ENCODE peak calls at places on chromosome 22, in eight cellular contexts. I, D, O, M, R, T, J and F are unnamed samples.

GRCh38 chr22:23117275-23117674 is 24.5 kb downstream of the RSPH14 start:
- DNase-seq in I (no peak), D (no peak), O (no peak), M (no peak), R (no peak), T (no peak), J (no peak), F (no peak)

GRCh38 chr22:26702906-26703830 is 45.8 kb downstream of the MIAT start:
- DNase-seq in I (peak; percentile 73), D (no peak), O (no peak), M (no peak), R (no peak), T (no peak), J (no peak), F (peak; percentile 49)

GRCh38 chr22:29071261-29072045 is 1.4 kb upstream of the KREMEN1 start:
- DNase-seq in I (no peak), D (peak; percentile 82), O (no peak), M (peak; percentile 36), R (peak; percentile 35), T (no peak), J (no peak), F (no peak)

GRCh38 chr22:39689421-39689820 is 118.9 kb downstream of the CACNA1I start:
- DNase-seq in I (no peak), D (no peak), O (no peak), M (no peak), R (no peak), T (no peak), J (no peak), F (no peak)

GRCh38 chr22:25744694-25745093 is 2.7 kb downstream of the MYO18B start:
- DNase-seq in I (no peak), D (no peak), O (no peak), M (no peak), R (no peak), T (no peak), J (no peak), F (no peak)

GRCh38 chr22:48576333-48577013 is 1251.2 kb downstream of the BRD1 start:
- DNase-seq in I (no peak), D (no peak), O (no peak), M (no peak), R (no peak), T (no peak), J (no peak), F (peak; percentile 25)

GRCh38 chr22:22578702-22579424 is 19.8 kb upstream of the PRAME start:
- DNase-seq in I (peak; percentile 82), D (no peak), O (no peak), M (peak; percentile 67), R (peak; percentile 44), T (peak; percentile 54), J (peak; percentile 70), F (peak; percentile 41)

GRCh38 chr22:17706451-17706900 is 67.8 kb downstream of the BID start:
- DNase-seq in I (peak; percentile 96), D (no peak), O (peak; percentile 82), M (peak; percentile 90), R (peak; percentile 24), T (peak; percentile 94), J (peak; percentile 95), F (peak; percentile 91)

DNA sequence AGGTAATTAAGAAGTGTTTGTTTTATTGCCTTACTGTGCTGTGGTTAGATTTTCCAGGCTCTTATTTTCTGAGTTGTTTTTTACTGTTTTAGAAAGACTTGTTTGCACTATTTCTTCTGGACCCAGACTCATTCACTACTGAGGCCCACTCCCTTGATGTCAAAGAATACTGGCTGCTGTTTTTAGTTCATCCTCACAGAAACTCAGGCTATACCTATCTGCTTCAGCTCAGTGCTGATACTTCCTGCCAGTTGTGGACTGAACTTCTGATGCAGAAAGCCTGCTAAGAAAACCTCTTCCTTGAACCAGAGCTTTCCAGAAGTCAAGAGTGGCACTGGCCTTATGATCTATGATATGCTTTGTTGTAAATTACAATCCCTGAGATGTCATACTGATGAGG is 15.9 kb upstream of the PIK3IP1 start:
- DNase-seq in I (no peak), D (no peak), O (no peak), M (no peak), R (no peak), T (no peak), J (no peak), F (no peak)
- H3K4me3 ChIP-seq in I (no peak overlapping the region), D (no peak overlapping the region), O (no peak overlapping the region), M (no peak overlapping the region), R (no peak overlapping the region), T (no peak overlapping the region), J (no peak overlapping the region), F (no peak overlapping the region)

GRCh38 chr22:37816543-37817180 is 6.5 kb upstream of the GALR3 start:
- DNase-seq in I (no peak), D (no peak), O (no peak), M (no peak), R (no peak), T (no peak), J (no peak), F (no peak)

GRCh38 chr22:37815593-37815992 is 7.6 kb upstream of the GALR3 start:
- DNase-seq in I (no peak), D (no peak), O (no peak), M (no peak), R (no peak), T (no peak), J (no peak), F (no peak)

GRCh38 chr22:37818397-37819099 is 4.6 kb upstream of the GALR3 start:
- DNase-seq in I (peak; percentile 51), D (peak; percentile 89), O (no peak), M (peak; percentile 65), R (peak; percentile 61), T (peak; percentile 52), J (peak; percentile 33), F (no peak)

GRCh38 chr22:37819100-37819433 is 4.1 kb upstream of the GALR3 start:
- DNase-seq in I (no peak), D (no peak), O (no peak), M (no peak), R (no peak), T (no peak), J (no peak), F (no peak)

GRCh38 chr22:37817705-37818311 is 5.4 kb upstream of the GALR3 start:
- DNase-seq in I (peak; percentile 74), D (peak; percentile 95), O (no peak), M (peak; percentile 88), R (peak; percentile 86), T (peak; percentile 82), J (peak; percentile 72), F (peak; percentile 69)
- H3K4me3 ChIP-seq in I (peak overlapping the region; percentile 22), D (no peak overlapping the region), O (peak overlapping the region; percentile 4), M (peak overlapping the region; percentile 10), R (peak overlapping the region; percentile 47), T (peak overlapping the region; percentile 24), J (peak overlapping the region; percentile 45), F (peak overlapping the region; percentile 41)

GRCh38 chr22:50674127-50674493 is 1.5 kb downstream of the SHANK3 start:
- DNase-seq in I (no peak), D (no peak), O (no peak), M (no peak), R (no peak), T (no peak), J (no peak), F (no peak)

GRCh38 chr22:50675553-50676199 is 3.1 kb downstream of the SHANK3 start:
- DNase-seq in I (no peak), D (no peak), O (no peak), M (no peak), R (no peak), T (no peak), J (no peak), F (no peak)

GRCh38 chr22:50676211-50676636 is 3.6 kb downstream of the SHANK3 start:
- DNase-seq in I (no peak), D (no peak), O (no peak), M (no peak), R (no peak), T (no peak), J (no peak), F (no peak)

GRCh38 chr22:50673231-50674126 is 856 bp downstream of the SHANK3 start:
- DNase-seq in I (no peak), D (no peak), O (no peak), M (no peak), R (no peak), T (no peak), J (no peak), F (no peak)

DNA sequence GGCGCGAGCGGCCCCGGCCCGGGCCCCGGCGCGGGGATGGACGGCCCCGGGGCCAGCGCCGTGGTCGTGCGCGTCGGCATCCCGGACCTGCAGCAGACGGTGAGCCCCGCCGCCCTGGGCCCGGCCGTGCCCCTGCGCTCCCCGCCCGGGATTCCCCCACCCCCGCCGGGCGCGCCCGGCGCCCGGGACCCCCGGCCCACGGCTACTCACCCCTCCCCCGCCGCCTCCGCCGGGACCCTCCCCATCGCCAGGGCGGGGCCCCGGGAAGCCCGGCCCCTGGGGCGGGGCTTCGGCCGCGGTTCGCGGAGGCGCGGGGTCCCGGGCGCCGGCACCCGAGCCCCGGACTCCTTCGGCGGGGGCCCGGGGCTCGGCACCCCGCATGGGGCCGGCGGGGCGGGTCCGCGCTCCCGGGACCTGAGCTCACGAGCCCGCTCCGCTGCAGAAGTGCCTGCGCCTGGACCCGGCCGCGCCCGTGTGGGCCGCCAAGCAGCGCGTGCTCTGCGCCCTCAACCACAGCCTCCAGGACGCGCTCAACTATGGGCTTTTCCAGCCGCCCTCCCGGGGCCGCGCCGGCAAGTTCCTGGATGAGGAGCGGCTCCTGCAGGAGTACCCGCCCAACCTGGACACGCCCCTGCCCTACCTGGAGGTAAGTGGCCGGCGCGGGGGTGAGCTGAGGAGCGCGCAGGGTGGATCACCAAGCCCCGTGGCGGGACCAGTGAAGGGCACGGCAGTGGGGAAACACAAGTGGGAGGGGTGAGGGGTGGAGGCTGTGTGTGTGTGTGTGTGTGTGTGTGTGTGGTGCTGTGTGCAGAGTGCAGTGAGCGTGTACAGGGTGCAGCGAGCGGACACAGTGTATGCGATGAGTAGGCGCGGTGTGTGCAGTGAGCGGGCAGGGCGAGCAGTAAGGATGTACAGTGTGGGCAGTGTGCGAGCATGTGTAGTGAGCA is 2.3 kb downstream of the SHANK3 start:
- DNase-seq in I (no peak), D (no peak), O (no peak), M (peak; percentile 38), R (no peak), T (no peak), J (no peak), F (peak; percentile 14)
- H3K4me3 ChIP-seq in I (no peak overlapping the region), D (no peak overlapping the region), O (no peak overlapping the region), M (peak overlapping the region; percentile 55), R (peak overlapping the region; percentile 61), T (peak overlapping the region; percentile 34), J (peak overlapping the region; percentile 22), F (peak overlapping the region; percentile 28)

GRCh38 chr22:45008853-45009751 is 703 bp downstream of the PHF21B start:
- DNase-seq in I (peak; percentile 5), D (no peak), O (no peak), M (peak; percentile 21), R (no peak), T (no peak), J (no peak), F (no peak)

GRCh38 chr22:45007946-45008852 is 1.6 kb downstream of the PHF21B start:
- DNase-seq in I (no peak), D (no peak), O (no peak), M (peak; percentile 12), R (no peak), T (no peak), J (no peak), F (no peak)

GRCh38 chr22:45006873-45007246 is 2.9 kb downstream of the PHF21B start:
- DNase-seq in I (no peak), D (no peak), O (no peak), M (no peak), R (peak; percentile 43), T (no peak), J (no peak), F (no peak)

GRCh38 chr22:45006101-45006872 is 3.5 kb downstream of the PHF21B start:
- DNase-seq in I (no peak), D (no peak), O (no peak), M (peak; percentile 2), R (no peak), T (no peak), J (no peak), F (no peak)

DNA sequence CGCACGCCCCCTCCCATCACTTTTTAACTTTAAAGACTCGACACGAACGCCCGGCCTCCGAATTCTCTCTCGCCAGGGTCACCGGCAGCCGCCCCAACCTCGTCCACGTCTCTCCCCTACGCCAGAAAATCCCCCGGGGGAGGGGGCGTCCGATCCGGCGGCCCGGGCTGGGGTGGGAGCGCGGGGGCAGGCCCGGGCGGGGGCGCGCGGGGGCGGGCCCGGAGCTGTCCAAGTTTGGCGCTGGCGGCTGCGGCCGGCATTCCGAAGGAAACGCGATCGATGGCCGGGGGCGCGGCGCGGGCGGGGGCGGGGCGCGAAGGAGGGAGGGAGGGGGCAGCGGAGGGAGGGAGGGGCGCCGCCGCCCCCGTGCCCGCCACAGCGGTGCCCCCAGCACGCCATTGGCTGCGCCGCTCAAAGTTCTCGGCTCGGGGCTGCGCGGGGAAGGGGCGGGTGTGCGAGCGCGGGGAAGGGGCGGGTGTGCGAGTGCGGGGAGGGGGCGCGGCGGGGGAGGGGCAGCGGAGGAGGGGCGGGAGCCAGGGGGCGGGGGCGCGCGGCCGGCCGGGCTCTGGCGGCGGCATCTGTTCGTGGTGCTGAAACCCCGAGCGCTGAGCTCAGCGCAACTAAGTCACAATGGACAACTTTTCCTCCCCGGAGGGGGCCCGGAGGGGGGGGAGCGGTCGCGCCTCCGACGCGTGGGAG is 2.4 kb downstream of the PHF21B start:
- DNase-seq in I (no peak), D (no peak), O (no peak), M (peak; percentile 33), R (peak; percentile 40), T (no peak), J (peak; percentile 2), F (no peak)
- H3K4me3 ChIP-seq in I (no peak overlapping the region), D (peak overlapping the region; percentile 3), O (no peak overlapping the region), M (peak overlapping the region; percentile 66), R (peak overlapping the region; percentile 52), T (no peak overlapping the region), J (no peak overlapping the region), F (no peak overlapping the region)